ENCODE peak calls at places on chromosomes 5 and 9, in six cellular contexts. T is iris pigment epithelial cell; M is fibroblast of lung; C is stimulated activated CD4-positive, alpha-beta T cell treated with anti-CD3 and anti-CD28 coated beads, Interleukin-1b, Interleukin-23, amount 100 ng/mL, for 24 hours; K is AML-193; H is fibroblast of the aortic adventitia. B is an unnamed sample.

GRCh38 chr5:134458234-134458633 is 46.6 kb upstream of the CDKN2AIPNL start:
- DNase-seq in T (peak; percentile 54), M (peak; percentile 78), C (no peak), K (no peak), H (peak; percentile 67), B (peak; percentile 32)

GRCh38 chr9:82108881-82109280 is 120.3 kb downstream of the SPATA31D1 start:
- DNase-seq in T (no peak), M (no peak), C (no peak), K (no peak), H (no peak), B (peak; percentile 5)

GRCh38 chr5:34734321-34734720 is 78.2 kb downstream of the RAI14 start:
- DNase-seq in T (peak; percentile 56), M (peak; percentile 59), C (no peak), K (no peak), H (no peak), B (no peak)

GRCh38 chr9:131390990-131391389 is 2.9 kb upstream of the PRRC2B start:
- DNase-seq in T (no peak), M (no peak), C (no peak), K (no peak), H (no peak), B (no peak)

GRCh38 chr9:20873240-20873860 is 158.1 kb downstream of the HACD4 start:
- DNase-seq in T (peak; percentile 44), M (peak; percentile 71), C (no peak), K (no peak), H (peak; percentile 22), B (peak; percentile 37)

GRCh38 chr5:98827161-98827560 is 53.7 kb downstream of the RGMB start:
- DNase-seq in T (peak; percentile 49), M (peak; percentile 42), C (no peak), K (no peak), H (peak; percentile 73), B (peak; percentile 75)

GRCh38 chr5:143401846-143402463 is 1.5 kb downstream of the NR3C1 start:
- DNase-seq in T (no peak), M (no peak), C (no peak), K (no peak), H (peak; percentile 41), B (peak; percentile 45)

GRCh38 chr5:15752886-15753285 is 252.9 kb downstream of the FBXL7 start:
- DNase-seq in T (peak; percentile 40), M (peak; percentile 50), C (no peak), K (no peak), H (peak; percentile 74), B (peak; percentile 31)

GRCh38 chr5:1183424-1184162 is 17.8 kb upstream of the SLC6A19 start:
- DNase-seq in T (no peak), M (no peak), C (no peak), K (no peak), H (no peak), B (no peak)

GRCh38 chr9:121434946-121435345 is 64.7 kb downstream of the GGTA1 start:
- DNase-seq in T (peak; percentile 86), M (peak; percentile 82), C (no peak), K (no peak), H (peak; percentile 68), B (peak; percentile 45)

GRCh38 chr5:40652441-40653220 is 27.1 kb upstream of the PTGER4 start:
- DNase-seq in T (no peak), M (no peak), C (no peak), K (no peak), H (no peak), B (no peak)

GRCh38 chr9:38065369-38066075 is 3.5 kb downstream of the SHB start:
- DNase-seq in T (no peak), M (no peak), C (no peak), K (no peak), H (no peak), B (no peak)

GRCh38 chr5:158877124-158877581 is 222.6 kb downstream of the EBF1 start:
- DNase-seq in T (peak; percentile 11), M (no peak), C (no peak), K (no peak), H (peak; percentile 82), B (peak; percentile 62)

GRCh38 chr9:109683521-109683920 is 96.5 kb upstream of the PALM2AKAP2 start:
- DNase-seq in T (peak; percentile 31), M (peak; percentile 50), C (no peak), K (no peak), H (no peak), B (no peak)

GRCh38 chr9:93229636-93230035 is 45.7 kb downstream of the WNK2 start:
- DNase-seq in T (no peak), M (no peak), C (no peak), K (no peak), H (no peak), B (no peak)

GRCh38 chr9:134778841-134779411 is 101.7 kb upstream of the FCN2 start:
- DNase-seq in T (peak; percentile 53), M (peak; percentile 73), C (no peak), K (peak; percentile 7), H (peak; percentile 67), B (peak; percentile 57)

GRCh38 chr9:107465467-107466451 is 23.8 kb downstream of the KLF4 start:
- DNase-seq in T (peak; percentile 49), M (peak; percentile 26), C (no peak), K (no peak), H (peak; percentile 62), B (peak; percentile 90)

GRCh38 chr5:158878227-158878626 is 221.5 kb downstream of the EBF1 start:
- DNase-seq in T (no peak), M (no peak), C (no peak), K (no peak), H (no peak), B (no peak)

GRCh38 chr9:120477534-120478001 is 102.4 kb downstream of the CDK5RAP2 start:
- DNase-seq in T (peak; percentile 96), M (peak; percentile 88), C (no peak), K (peak; percentile 36), H (peak; percentile 91), B (peak; percentile 91)

GRCh38 chr9:109769250-109769649 is 10.7 kb upstream of the PALM2AKAP2 start:
- DNase-seq in T (no peak), M (peak; percentile 84), C (no peak), K (no peak), H (peak; percentile 58), B (no peak)

GRCh38 chr9:134433101-134433500 is 106.8 kb downstream of the RXRA start:
- DNase-seq in T (peak; percentile 55), M (peak; percentile 33), C (no peak), K (no peak), H (peak; percentile 31), B (peak; percentile 73)

GRCh38 chr9:17528859-17529258 is 50.0 kb upstream of the SH3GL2 start:
- DNase-seq in T (no peak), M (no peak), C (no peak), K (peak; percentile 22), H (peak; percentile 44), B (peak; percentile 62)

GRCh38 chr5:56169949-56170348 is 63.2 kb downstream of the ANKRD55 start:
- DNase-seq in T (no peak), M (no peak), C (no peak), K (no peak), H (no peak), B (no peak)

GRCh38 chr5:178420424-178420823 is 169.8 kb downstream of the COL23A1 start:
- DNase-seq in T (no peak), M (no peak), C (no peak), K (no peak), H (no peak), B (no peak)

GRCh38 chr9:126261584-126262356 is 64.9 kb upstream of the MVB12B start:
- DNase-seq in T (no peak), M (no peak), C (no peak), K (no peak), H (peak; percentile 50), B (no peak)

GRCh38 chr9:122347348-122348287 is 23.2 kb upstream of the PTGS1 start:
- DNase-seq in T (peak; percentile 44), M (peak; percentile 34), C (no peak), K (no peak), H (peak; percentile 48), B (peak; percentile 11)

GRCh38 chr5:124732891-124733670 is 13.4 kb downstream of the ZNF608 start:
- DNase-seq in T (no peak), M (no peak), C (no peak), K (no peak), H (no peak), B (no peak)

GRCh38 chr9:15468113-15468512 is 42.7 kb downstream of the PSIP1 start:
- DNase-seq in T (no peak), M (no peak), C (no peak), K (no peak), H (no peak), B (no peak)

GRCh38 chr5:55160493-55161209 is 680 bp downstream of the GPX8 start:
- DNase-seq in T (peak; percentile 98), M (peak; percentile 97), C (no peak), K (no peak), H (peak; percentile 97), B (peak; percentile 97)

GRCh38 chr5:67149933-67150523 is 46.6 kb downstream of the CD180 start:
- DNase-seq in T (peak; percentile 47), M (no peak), C (no peak), K (no peak), H (peak; percentile 70), B (peak; percentile 71)

B was measured in adipocyte.